ENCODE peak calls at places on chromosomes 1 and 21, in four cellular contexts. One of them, this sample, is unnamed.

GRCh38 chr21:33642896-33643657 is 776 bp downstream of the ITSN1 start:
- DNase-seq in H1: peak
- DNase-seq in transverse colon: peak
- DNase-seq in GM12878: no peak
- DNase-seq in this sample: peak

GRCh38 chr1:211591980-211592493 is 13.1 kb upstream of the SLC30A1 start:
- DNase-seq in H1: no peak
- DNase-seq in transverse colon: no peak
- DNase-seq in GM12878: no peak
- DNase-seq in this sample: no peak

GRCh38 chr1:243731301-243731891 is 118.6 kb downstream of the AKT3 start:
- DNase-seq in H1: no peak
- DNase-seq in transverse colon: no peak
- DNase-seq in GM12878: no peak
- DNase-seq in this sample: no peak

GRCh38 chr1:9542425-9542824 is 3.2 kb downstream of the SLC25A33 start:
- DNase-seq in H1: no peak
- DNase-seq in transverse colon: peak
- DNase-seq in GM12878: no peak
- DNase-seq in this sample: no peak

GRCh38 chr1:215526147-215526845 is 40.8 kb upstream of the KCTD3 start:
- DNase-seq in H1: no peak
- DNase-seq in transverse colon: no peak
- DNase-seq in GM12878: peak
- DNase-seq in this sample: no peak

GRCh38 chr1:196128835-196129234 is 479.4 kb downstream of the KCNT2 start:
- DNase-seq in H1: no peak
- DNase-seq in transverse colon: no peak
- DNase-seq in GM12878: no peak
- DNase-seq in this sample: no peak

GRCh38 chr1:115123116-115123515 is 33.8 kb upstream of the TSPAN2 start:
- DNase-seq in H1: no peak
- DNase-seq in transverse colon: no peak
- DNase-seq in GM12878: no peak
- DNase-seq in this sample: no peak

GRCh38 chr1:47231314-47232186 is 475 bp downstream of the TAL1 start:
- DNase-seq in H1: peak
- DNase-seq in transverse colon: no peak
- DNase-seq in GM12878: peak
- DNase-seq in this sample: no peak

GRCh38 chr21:25457411-25457810 is 149.9 kb downstream of the MRPL39 start:
- DNase-seq in H1: no peak
- DNase-seq in transverse colon: no peak
- DNase-seq in GM12878: peak
- DNase-seq in this sample: no peak

GRCh38 chr1:50969611-50970507 is at the start of gene CDKN2C:
- DNase-seq in H1: peak
- DNase-seq in transverse colon: peak
- DNase-seq in GM12878: no peak
- DNase-seq in this sample: peak

GRCh38 chr1:24929091-24929875 is 793 bp downstream of the RUNX3 start:
- DNase-seq in H1: peak
- DNase-seq in transverse colon: peak
- DNase-seq in GM12878: no peak
- DNase-seq in this sample: no peak

GRCh38 chr1:43973981-43974442 is 748 bp upstream of the ATP6V0B start:
- DNase-seq in H1: no peak
- DNase-seq in transverse colon: no peak
- DNase-seq in GM12878: no peak
- DNase-seq in this sample: no peak

GRCh38 chr1:152359906-152360305 is at the start of gene FLG2:
- DNase-seq in H1: no peak
- DNase-seq in transverse colon: no peak
- DNase-seq in GM12878: no peak
- DNase-seq in this sample: no peak

GRCh38 chr1:41102208-41102607 is 80.7 kb upstream of the SLFNL1 start:
- DNase-seq in H1: no peak
- DNase-seq in transverse colon: peak
- DNase-seq in GM12878: no peak
- DNase-seq in this sample: peak

GRCh38 chr1:201896951-201897391 is 8.3 kb downstream of the SHISA4 start:
- DNase-seq in H1: no peak
- DNase-seq in transverse colon: peak
- DNase-seq in GM12878: no peak
- DNase-seq in this sample: no peak

GRCh38 chr1:30381671-30382365 is 341.6 kb downstream of the MATN1 start:
- DNase-seq in H1: no peak
- DNase-seq in transverse colon: no peak
- DNase-seq in GM12878: no peak
- DNase-seq in this sample: no peak

GRCh38 chr1:35442737-35443136 is 114.5 kb downstream of the KIAA0319L start:
- DNase-seq in H1: no peak
- DNase-seq in transverse colon: no peak
- DNase-seq in GM12878: no peak
- DNase-seq in this sample: no peak

GRCh38 chr1:216456682-216457081 is 33.4 kb upstream of the USH2A start:
- DNase-seq in H1: no peak
- DNase-seq in transverse colon: no peak
- DNase-seq in GM12878: no peak
- DNase-seq in this sample: no peak

DNA sequence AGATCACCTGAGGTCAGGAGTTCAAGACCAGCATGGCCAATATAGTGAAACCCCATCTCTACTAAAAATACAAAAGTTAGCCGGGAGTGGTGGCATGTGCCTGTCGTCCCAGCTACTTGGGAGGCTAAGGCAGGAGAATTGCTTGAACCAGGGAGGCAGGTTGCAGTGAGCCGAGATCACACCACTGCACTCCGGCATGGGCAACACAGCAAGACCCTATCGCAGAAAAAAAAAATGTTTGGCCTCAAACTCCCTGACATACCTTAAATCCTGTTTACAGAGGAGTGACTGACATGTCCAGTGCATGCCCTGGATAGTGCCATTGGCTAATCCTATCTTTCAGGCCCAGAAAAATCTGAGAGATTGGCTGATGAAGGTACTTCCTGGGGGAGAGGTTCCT is 11.8 kb downstream of the DCLRE1B start:
- DNase-seq in H1: no peak
- DNase-seq in transverse colon: no peak
- DNase-seq in GM12878: no peak
- DNase-seq in this sample: no peak
- H3K27ac ChIP-seq in H1: no peak
- H3K27ac ChIP-seq in transverse colon: no peak
- H3K27ac ChIP-seq in GM12878: no peak
- H3K27ac ChIP-seq in this sample: no peak

GRCh38 chr1:57599233-57599994 is 175.6 kb upstream of the DAB1 start:
- DNase-seq in H1: no peak
- DNase-seq in transverse colon: no peak
- DNase-seq in GM12878: no peak
- DNase-seq in this sample: no peak

GRCh38 chr1:57600424-57600823 is 176.6 kb upstream of the DAB1 start:
- DNase-seq in H1: peak
- DNase-seq in transverse colon: no peak
- DNase-seq in GM12878: no peak
- DNase-seq in this sample: no peak

GRCh38 chr1:57591854-57592253 is 168.0 kb upstream of the DAB1 start:
- DNase-seq in H1: no peak
- DNase-seq in transverse colon: no peak
- DNase-seq in GM12878: no peak
- DNase-seq in this sample: no peak

DNA sequence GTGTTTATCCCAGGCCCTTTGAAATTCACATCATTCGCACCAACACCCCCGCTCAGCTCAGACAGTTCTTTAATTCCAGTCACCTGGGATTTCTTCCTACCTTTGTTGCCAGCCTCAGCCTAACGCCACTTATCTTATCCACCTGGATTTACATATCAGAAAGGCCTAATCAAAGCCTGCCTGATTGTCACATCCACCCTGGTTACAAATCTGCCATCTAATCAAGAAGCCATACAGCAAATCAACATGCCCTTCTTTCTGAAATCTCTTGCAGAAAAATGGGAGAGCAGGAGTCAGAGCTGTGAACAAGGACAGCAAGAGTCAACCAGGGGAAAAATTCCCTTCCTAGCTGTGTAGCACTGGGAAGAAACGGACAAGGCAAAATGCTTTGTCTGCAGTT is 173.2 kb upstream of the DAB1 start:
- DNase-seq in H1: no peak
- DNase-seq in transverse colon: no peak
- DNase-seq in GM12878: no peak
- DNase-seq in this sample: no peak
- TF ChIP-seq EP300 in H1: no peak
- TF ChIP-seq EP300 in transverse colon: no peak
- TF ChIP-seq EP300 in GM12878: no peak
- TF ChIP-seq EP300 in this sample: no peak

GRCh38 chr1:64030411-64030810 is 173.0 kb upstream of the UBE2U start:
- DNase-seq in H1: no peak
- DNase-seq in transverse colon: no peak
- DNase-seq in GM12878: no peak
- DNase-seq in this sample: no peak

GRCh38 chr1:64036549-64036948 is 166.9 kb upstream of the UBE2U start:
- DNase-seq in H1: no peak
- DNase-seq in transverse colon: no peak
- DNase-seq in GM12878: no peak
- DNase-seq in this sample: no peak

GRCh38 chr1:64031191-64031590 is 172.2 kb upstream of the UBE2U start:
- DNase-seq in H1: no peak
- DNase-seq in transverse colon: no peak
- DNase-seq in GM12878: no peak
- DNase-seq in this sample: no peak

GRCh38 chr1:64038119-64038518 is 165.3 kb upstream of the UBE2U start:
- DNase-seq in H1: no peak
- DNase-seq in transverse colon: no peak
- DNase-seq in GM12878: no peak
- DNase-seq in this sample: no peak

DNA sequence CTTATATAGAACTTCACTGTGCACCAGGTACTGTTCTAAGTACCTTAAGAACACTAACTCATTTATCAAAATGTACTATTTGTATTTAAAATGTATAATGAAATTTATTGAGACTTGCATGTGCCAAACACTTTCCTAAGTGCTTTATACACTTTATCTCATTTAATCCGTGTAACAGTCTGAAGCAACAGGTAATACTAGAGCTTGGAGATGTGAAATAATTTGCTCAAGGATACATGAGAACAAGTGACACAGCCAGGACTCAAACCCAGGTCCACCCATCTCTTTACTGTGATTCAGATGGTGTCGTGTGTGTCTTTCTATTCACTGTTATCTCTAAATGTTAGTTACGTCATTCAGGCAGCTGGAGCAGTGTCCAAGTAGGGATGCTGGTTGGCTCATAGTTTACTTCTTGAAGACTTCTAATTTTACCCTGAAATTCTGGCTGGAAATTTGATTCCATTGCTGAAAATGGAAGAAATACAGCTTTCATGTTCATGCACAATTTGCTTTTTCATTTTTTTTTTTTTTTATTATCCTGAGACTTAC is 169.7 kb upstream of the UBE2U start:
- DNase-seq in H1: no peak
- DNase-seq in transverse colon: no peak
- DNase-seq in GM12878: no peak
- DNase-seq in this sample: no peak
- H3K27ac ChIP-seq in H1: no peak
- H3K27ac ChIP-seq in transverse colon: no peak
- H3K27ac ChIP-seq in GM12878: no peak
- H3K27ac ChIP-seq in this sample: no peak

GRCh38 chr21:32445101-32445500 is 32.6 kb downstream of the EVA1C start:
- DNase-seq in H1: no peak
- DNase-seq in transverse colon: no peak
- DNase-seq in GM12878: no peak
- DNase-seq in this sample: no peak
- TF ChIP-seq EP300 in H1: no peak
- TF ChIP-seq EP300 in transverse colon: no peak
- TF ChIP-seq EP300 in GM12878: no peak
- TF ChIP-seq EP300 in this sample: no peak